ENCODE peak calls at places on chromosomes 4 and X, in ten cellular contexts. T, B, N, K, C, Y, E, M, G and D are unnamed samples.
A peak's percentile ranks its signal among the peaks of the same experiment; 100 is the strongest.

GRCh38 chr4:96260071-96260682 is 420.3 kb downstream of the PDHA2 start:
- DNase-seq in T (peak; percentile 22), B (no peak), N (no peak), K (no peak), C (no peak), Y (peak; percentile 31), E (peak; percentile 36), M (no peak), G (no peak), D (no peak)

GRCh38 chrX:1400731-1401471 is 9.0 kb upstream of the SLC25A6 start:
- DNase-seq in T (no peak), B (no peak), N (no peak), K (no peak), C (peak; percentile 67), Y (peak; percentile 76), E (no peak), M (peak; percentile 83), G (no peak), D (no peak)

GRCh38 chr4:152784490-152785195 is 4.9 kb downstream of the ARFIP1 start:
- DNase-seq in T (peak; percentile 13), B (peak; percentile 40), N (no peak), K (peak; percentile 22), C (no peak), Y (no peak), E (peak; percentile 10), M (peak; percentile 5), G (no peak), D (no peak)

GRCh38 chr4:52665592-52665991 is 6.5 kb upstream of the USP46 start:
- DNase-seq in T (peak; percentile 3), B (no peak), N (no peak), K (peak; percentile 62), C (no peak), Y (no peak), E (no peak), M (peak; percentile 43), G (no peak), D (no peak)

GRCh38 chr4:60683357-60683756 is 516.8 kb upstream of the ADGRL3 start:
- DNase-seq in T (peak; percentile 89), B (peak; percentile 94), N (no peak), K (no peak), C (no peak), Y (no peak), E (no peak), M (no peak), G (no peak), D (no peak)

GRCh38 chr4:105305019-105305836 is 158.6 kb downstream of the TET2 start:
- DNase-seq in T (no peak), B (no peak), N (no peak), K (no peak), C (no peak), Y (no peak), E (no peak), M (no peak), G (no peak), D (no peak)

GRCh38 chr4:39096847-39097246 is 34.8 kb downstream of the KLHL5 start:
- DNase-seq in T (no peak), B (no peak), N (no peak), K (no peak), C (no peak), Y (no peak), E (no peak), M (no peak), G (no peak), D (no peak)

GRCh38 chr4:101155368-101155767 is 192.0 kb downstream of the PPP3CA start:
- DNase-seq in T (peak; percentile 74), B (peak; percentile 75), N (no peak), K (no peak), C (no peak), Y (no peak), E (no peak), M (no peak), G (no peak), D (no peak)

GRCh38 chr4:56099378-56099786 is 150.6 kb downstream of the CEP135 start:
- DNase-seq in T (peak; percentile 84), B (no peak), N (no peak), K (no peak), C (no peak), Y (no peak), E (no peak), M (no peak), G (no peak), D (no peak)

GRCh38 chr4:169557061-169557636 is 55.2 kb downstream of the NEK1 start:
- DNase-seq in T (peak; percentile 90), B (peak; percentile 38), N (no peak), K (no peak), C (no peak), Y (no peak), E (no peak), M (no peak), G (no peak), D (no peak)

GRCh38 chr4:25020240-25020639 is 10.5 kb downstream of the LGI2 start:
- DNase-seq in T (no peak), B (no peak), N (no peak), K (no peak), C (no peak), Y (no peak), E (peak; percentile 39), M (no peak), G (no peak), D (no peak)

GRCh38 chr4:25098964-25099843 is 61.0 kb downstream of the SEPSECS start:
- DNase-seq in T (peak; percentile 74), B (peak; percentile 63), N (peak; percentile 32), K (no peak), C (peak; percentile 79), Y (no peak), E (peak; percentile 54), M (no peak), G (no peak), D (peak; percentile 90)

GRCh38 chr4:123421227-123421941 is 24.8 kb downstream of the SPRY1 start:
- DNase-seq in T (no peak), B (peak; percentile 74), N (no peak), K (no peak), C (no peak), Y (no peak), E (no peak), M (no peak), G (peak; percentile 29), D (no peak)

GRCh38 chrX:109952985-109953905 is 49.7 kb upstream of the TMEM164 start:
- DNase-seq in T (no peak), B (no peak), N (no peak), K (no peak), C (no peak), Y (no peak), E (no peak), M (no peak), G (no peak), D (no peak)

DNA sequence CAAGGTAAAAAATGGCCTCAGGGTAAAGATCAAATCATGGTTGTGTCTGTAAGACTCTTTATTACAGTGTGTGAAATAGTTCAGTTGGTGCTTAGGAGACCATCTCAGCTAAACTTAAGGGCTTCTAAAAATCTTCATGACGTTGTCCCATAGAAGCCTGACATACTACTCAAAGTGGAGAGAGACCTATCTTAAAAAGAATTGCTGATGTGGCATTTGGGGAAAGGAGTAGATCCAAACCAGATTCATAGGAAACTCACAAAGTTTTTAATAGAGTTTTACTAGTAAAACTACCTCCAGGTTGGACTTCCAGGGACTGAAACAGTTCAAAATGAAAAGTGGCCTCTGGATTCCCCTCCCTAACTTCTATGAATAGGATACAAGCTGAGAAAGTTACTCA is 81.6 kb downstream of the ZNF81 start:
- DNase-seq in T (no peak), B (no peak), N (no peak), K (no peak), C (no peak), Y (no peak), E (no peak), M (no peak), G (no peak), D (no peak)
- H3K9me3 ChIP-seq in T (no peaks in the 10 kb centered on the region), B (peaks cover 27% of the 10 kb centered on the region), N (peaks cover 80% of the 10 kb centered on the region), K (peaks cover 17% of the 10 kb centered on the region), C (peaks cover 8% of the 10 kb centered on the region), Y (no peaks in the 10 kb centered on the region), E (peaks cover 20% of the 10 kb centered on the region), M (peaks cover 19% of the 10 kb centered on the region), G (peaks cover 44% of the 10 kb centered on the region), D (peaks cover 20% of the 10 kb centered on the region)

GRCh38 chrX:70478521-70478920 is 33.9 kb downstream of the DLG3 start:
- DNase-seq in T (no peak), B (no peak), N (no peak), K (no peak), C (no peak), Y (no peak), E (no peak), M (no peak), G (no peak), D (no peak)
- H3K4me1 ChIP-seq in T (peaks cover 23% of the 10 kb centered on the region), B (peaks cover 22% of the 10 kb centered on the region), N (peaks cover 59% of the 10 kb centered on the region), K (no peaks in the 10 kb centered on the region), C (no peaks in the 10 kb centered on the region), Y (peaks cover 6% of the 10 kb centered on the region), E (peaks cover 25% of the 10 kb centered on the region), M (peaks cover 35% of the 10 kb centered on the region), G (no peaks in the 10 kb centered on the region), D (no peaks in the 10 kb centered on the region)

DNA sequence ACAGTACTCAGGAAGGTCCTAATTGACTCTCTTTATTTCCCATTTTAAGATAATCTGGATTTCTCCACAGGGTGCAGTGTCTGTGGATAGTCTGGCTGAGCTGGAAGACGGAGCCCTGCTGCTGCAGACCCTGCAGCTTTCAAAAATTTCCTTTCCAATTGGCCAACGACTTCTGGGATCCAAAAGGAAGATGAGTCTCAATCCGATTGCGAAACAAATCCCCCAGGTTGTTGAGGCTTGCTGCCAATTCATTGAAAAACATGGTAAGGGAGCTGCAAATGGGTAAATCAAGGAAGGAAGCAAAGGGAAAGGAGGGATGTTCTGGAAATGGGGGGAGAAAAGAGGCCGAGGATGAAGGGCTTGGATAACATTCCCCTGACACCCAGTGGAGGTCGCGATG is 26.0 kb downstream of the ARHGAP36 start:
- DNase-seq in T (no peak), B (no peak), N (no peak), K (no peak), C (no peak), Y (no peak), E (no peak), M (no peak), G (no peak), D (no peak)
- H3K36me3 ChIP-seq in T (no peaks in the 10 kb centered on the region), B (no peaks in the 10 kb centered on the region), N (no peaks in the 10 kb centered on the region), K (no peaks in the 10 kb centered on the region), C (no peaks in the 10 kb centered on the region), Y (no peaks in the 10 kb centered on the region), E (no peaks in the 10 kb centered on the region), M (no peaks in the 10 kb centered on the region), G (no peaks in the 10 kb centered on the region), D (no peaks in the 10 kb centered on the region)

DNA sequence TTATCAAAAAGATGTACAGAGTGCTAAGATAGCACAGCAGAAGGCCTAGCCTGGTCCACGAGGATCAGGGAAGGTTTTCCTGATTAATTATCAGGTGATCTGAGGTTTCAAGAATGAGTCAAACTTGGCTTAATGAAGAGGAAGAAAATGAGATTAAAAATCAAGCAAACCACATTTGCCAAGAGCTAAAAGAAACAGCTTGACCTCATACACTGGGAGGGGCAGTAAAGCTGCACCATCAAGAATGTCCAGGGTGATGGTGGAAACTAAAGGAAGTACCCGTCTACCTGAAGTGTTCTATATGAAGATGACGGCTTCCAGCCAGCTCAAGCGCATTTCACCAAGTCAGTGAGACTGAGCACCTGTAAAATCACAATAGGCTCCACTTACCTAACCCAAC is 114.2 kb upstream of the DCLK2 start:
- DNase-seq in T (peak; percentile 20), B (no peak), N (no peak), K (no peak), C (no peak), Y (no peak), E (no peak), M (no peak), G (no peak), D (no peak)
- H3K9me3 ChIP-seq in T (no peaks in the 10 kb centered on the region), B (no peaks in the 10 kb centered on the region), N (no peaks in the 10 kb centered on the region), K (no peaks in the 10 kb centered on the region), C (no peaks in the 10 kb centered on the region), Y (no peaks in the 10 kb centered on the region), E (no peaks in the 10 kb centered on the region), M (no peaks in the 10 kb centered on the region), G (no peaks in the 10 kb centered on the region), D (no peaks in the 10 kb centered on the region)

GRCh38 chr4:143347495-143347894 is 10.8 kb downstream of the GAB1 start:
- DNase-seq in T (no peak), B (no peak), N (no peak), K (no peak), C (no peak), Y (no peak), E (no peak), M (no peak), G (no peak), D (no peak)
- H3K4me1 ChIP-seq in T (peaks cover 3% of the 10 kb centered on the region), B (peaks cover 21% of the 10 kb centered on the region), N (peaks cover 19% of the 10 kb centered on the region), K (peaks cover 17% of the 10 kb centered on the region), C (no peaks in the 10 kb centered on the region), Y (peaks cover 9% of the 10 kb centered on the region), E (peaks cover 43% of the 10 kb centered on the region), M (peaks cover 19% of the 10 kb centered on the region), G (no peaks in the 10 kb centered on the region), D (peaks cover 4% of the 10 kb centered on the region)